ENCODE peak calls at places on chromosomes 16 and 17, in six cellular contexts. T is psoas muscle, C is sigmoid colon, Q is fibroblast of lung, A is OCI-LY7, J is cardiac muscle cell. M is an unnamed sample.

GRCh38 chr17:12402963-12403622 is 262.6 kb upstream of the MYOCD start:
- DNase-seq in T (no peak), C (no peak), Q (peak), A (no peak), J (no peak), M (no peak)

GRCh38 chr16:19808061-19808621 is 76.5 kb downstream of the GPRC5B start:
- DNase-seq in T (no peak), C (peak), Q (peak), A (no peak), J (peak), M (no peak)

GRCh38 chr17:30000755-30001257 is 59.4 kb downstream of the EFCAB5 start:
- DNase-seq in T (no peak), C (no peak), Q (no peak), A (no peak), J (no peak), M (no peak)

GRCh38 chr16:5918553-5919127 is 821.0 kb upstream of the EEF2KMT start:
- DNase-seq in T (no peak), C (no peak), Q (no peak), A (no peak), J (no peak), M (no peak)

GRCh38 chr16:88747588-88748301 is 37.3 kb downstream of the PIEZO1 start:
- DNase-seq in T (no peak), C (no peak), Q (no peak), A (peak), J (no peak), M (no peak)

GRCh38 chr16:50373780-50374179 is 5.0 kb upstream of the BRD7 start:
- DNase-seq in T (no peak), C (no peak), Q (no peak), A (no peak), J (no peak), M (no peak)

GRCh38 chr17:75124819-75125162 is 6.8 kb downstream of the NT5C start:
- DNase-seq in T (no peak), C (no peak), Q (no peak), A (no peak), J (no peak), M (no peak)

GRCh38 chr17:46216682-46217081 is 23.5 kb upstream of the KANSL1 start:
- DNase-seq in T (no peak), C (no peak), Q (no peak), A (no peak), J (no peak), M (no peak)

GRCh38 chr17:81400939-81401726 is 5.9 kb downstream of the BAHCC1 start:
- DNase-seq in T (peak), C (no peak), Q (no peak), A (no peak), J (no peak), M (no peak)

GRCh38 chr16:180101-180920 is at the start of gene HBQ1:
- DNase-seq in T (peak), C (no peak), Q (peak), A (no peak), J (peak), M (peak)

GRCh38 chr17:27384261-27384701 is 72.0 kb upstream of the KSR1 start:
- DNase-seq in T (peak), C (peak), Q (peak), A (no peak), J (no peak), M (no peak)

GRCh38 chr16:87828071-87828971 is 41.0 kb downstream of the SLC7A5 start:
- DNase-seq in T (no peak), C (no peak), Q (no peak), A (peak), J (no peak), M (no peak)

GRCh38 chr16:71467810-71468209 is 5.8 kb upstream of the ZNF23 start:
- DNase-seq in T (no peak), C (no peak), Q (peak), A (peak), J (peak), M (peak)

GRCh38 chr17:66647391-66647983 is 187.4 kb upstream of the CACNG5 start:
- DNase-seq in T (no peak), C (no peak), Q (no peak), A (no peak), J (no peak), M (no peak)

GRCh38 chr16:24993722-24994686 is 21.2 kb downstream of the ARHGAP17 start:
- DNase-seq in T (no peak), C (no peak), Q (peak), A (no peak), J (no peak), M (no peak)

GRCh38 chr16:75304521-75305363 is 53.3 kb upstream of the BCAR1 start:
- DNase-seq in T (peak), C (peak), Q (peak), A (no peak), J (peak), M (no peak)

GRCh38 chr17:80941743-80942211 is 49.9 kb upstream of the CHMP6 start:
- DNase-seq in T (no peak), C (peak), Q (peak), A (no peak), J (no peak), M (no peak)

GRCh38 chr16:79295746-79296145 is 304.8 kb downstream of the MAF start:
- DNase-seq in T (no peak), C (no peak), Q (no peak), A (no peak), J (no peak), M (no peak)

DNA sequence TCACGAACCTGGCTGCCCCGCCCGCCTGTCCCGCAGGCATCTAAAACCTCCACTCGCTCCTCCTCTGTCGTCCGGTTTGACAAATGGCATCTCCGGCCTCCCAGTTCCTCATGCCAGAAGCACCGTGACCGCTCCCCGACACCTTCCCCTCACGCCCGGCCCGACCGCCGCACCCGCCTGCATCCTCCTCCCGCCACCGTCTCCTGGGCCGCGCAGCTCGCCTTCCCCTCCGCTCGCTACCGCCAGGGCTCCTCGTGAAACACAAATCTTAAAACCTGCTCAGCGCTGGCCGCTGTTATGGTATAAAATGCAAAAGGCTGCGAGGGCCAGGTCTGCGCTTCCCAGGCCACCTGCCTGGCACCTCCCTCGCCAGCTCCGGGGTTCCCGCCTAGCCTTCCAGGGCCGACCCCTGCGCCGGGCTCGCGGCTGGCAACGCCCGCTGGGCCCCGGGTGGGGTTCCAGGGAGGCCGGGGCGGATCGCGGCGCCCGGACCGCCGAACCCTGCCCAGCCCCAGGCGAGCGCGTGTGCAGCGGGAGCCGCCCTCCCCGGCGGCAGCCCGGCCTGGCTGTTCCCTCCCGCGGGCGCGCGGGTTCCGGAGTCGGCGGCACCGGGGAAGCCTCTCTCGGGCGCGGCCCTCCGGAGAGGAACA is 488 bp downstream of the SPSB3 start:
- DNase-seq in T (peak), C (no peak), Q (peak), A (peak), J (peak), M (peak)
- TF ChIP-seq CTCF in T (no peak), C (no peak), Q (peak), A (no peak), J (peak), M (no peak)

DNA sequence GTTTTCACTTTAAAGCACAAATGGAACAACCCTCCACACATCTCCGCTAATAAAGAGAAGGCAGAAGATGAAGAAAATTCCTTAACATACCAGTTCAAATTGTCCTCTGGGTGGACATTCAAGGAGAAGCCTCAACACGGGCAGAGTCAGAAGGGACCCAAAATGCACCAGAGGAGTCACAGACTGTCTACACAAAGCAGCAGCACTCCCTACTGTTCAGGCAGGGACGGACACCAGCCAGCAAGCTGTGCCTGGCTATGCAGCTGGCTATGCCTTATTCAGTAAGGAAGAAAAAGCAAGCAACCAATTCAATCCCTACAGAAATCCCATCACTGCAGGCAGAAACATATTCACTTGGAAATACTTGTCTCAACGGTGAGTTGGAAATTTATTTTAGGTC is 8.1 kb downstream of the DNAJC7 start:
- DNase-seq in T (no peak), C (no peak), Q (no peak), A (peak), J (no peak), M (no peak)
- TF ChIP-seq CTCF in T (peak), C (no peak), Q (peak), A (peak), J (peak), M (no peak)

DNA sequence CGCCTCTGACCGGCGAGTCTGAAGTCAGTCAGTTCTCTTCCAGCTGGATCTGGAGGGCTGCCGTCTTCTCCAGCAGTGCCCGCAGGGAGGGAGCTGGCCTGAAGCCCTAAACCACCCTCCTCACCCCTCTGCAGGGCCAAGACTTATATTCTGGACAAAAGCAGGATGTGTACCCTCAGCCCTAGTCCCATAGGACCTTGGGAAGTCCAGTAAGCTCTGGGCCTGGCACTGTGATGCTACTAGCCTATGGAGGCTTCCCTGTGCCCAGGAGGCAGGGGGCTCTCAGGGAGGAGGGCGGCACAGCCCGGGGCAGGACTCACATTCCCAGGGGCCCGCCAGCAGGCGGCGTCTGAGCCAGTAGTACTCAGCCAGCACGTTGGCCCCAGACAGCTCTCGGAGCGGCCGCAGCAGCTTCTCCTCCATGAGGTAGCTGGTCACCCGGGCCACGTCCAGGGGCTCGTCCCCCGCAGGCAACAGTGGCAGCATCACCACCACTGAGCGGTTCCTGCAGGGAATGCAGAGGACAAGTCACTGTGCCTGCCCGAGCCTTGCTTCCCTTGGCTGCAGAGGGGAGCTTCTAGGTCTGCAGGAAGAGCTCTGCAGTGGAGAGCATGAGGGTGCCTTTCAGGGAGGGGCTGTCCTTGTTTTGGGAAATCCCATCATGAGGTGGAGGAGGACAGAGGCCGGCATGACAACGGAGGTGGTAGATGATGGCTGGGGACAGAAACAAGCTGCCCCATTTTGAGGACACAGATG is 41.7 kb downstream of the RMI2 start:
- DNase-seq in T (peak), C (no peak), Q (no peak), A (peak), J (peak), M (peak)
- TF ChIP-seq CTCF in T (peak), C (no peak), Q (peak), A (peak), J (peak), M (peak)

GRCh38 chr17:2456475-2456874 is 55.2 kb downstream of the METTL16 start:
- DNase-seq in T (no peak), C (no peak), Q (no peak), A (no peak), J (no peak), M (no peak)

GRCh38 chr17:2462481-2462880 is 49.2 kb downstream of the METTL16 start:
- DNase-seq in T (no peak), C (no peak), Q (no peak), A (no peak), J (no peak), M (no peak)

GRCh38 chr17:2455956-2456355 is 55.1 kb upstream of the MNT start:
- DNase-seq in T (no peak), C (no peak), Q (no peak), A (no peak), J (no peak), M (no peak)

GRCh38 chr17:2457913-2458312 is 53.8 kb downstream of the METTL16 start:
- DNase-seq in T (no peak), C (no peak), Q (no peak), A (no peak), J (no peak), M (no peak)

DNA sequence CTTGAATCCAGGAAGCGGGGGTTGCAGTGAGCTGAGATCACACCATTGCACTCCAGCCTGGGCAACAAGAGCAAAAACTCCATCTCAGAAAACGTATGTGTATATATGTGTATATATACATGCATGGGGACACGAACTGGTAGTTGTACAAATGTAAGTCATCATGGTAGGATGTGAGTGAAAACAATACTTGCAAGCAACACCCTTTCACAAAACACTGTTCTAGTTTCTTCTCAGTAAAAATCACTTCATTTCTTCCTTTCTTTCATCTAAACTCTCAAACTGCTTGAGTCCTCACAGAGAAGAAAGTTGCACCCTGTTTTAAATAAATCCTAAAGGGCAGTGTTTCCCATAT is 51.8 kb downstream of the METTL16 start:
- DNase-seq in T (no peak), C (no peak), Q (no peak), A (no peak), J (no peak), M (no peak)
- TF ChIP-seq CTCF in T (no peak), C (no peak), Q (no peak), A (no peak), J (no peak), M (no peak)